ENCODE peak calls at places on chromosomes 6 and 20, in four cellular contexts. P is heart right ventricle, M is neural progenitor cell, D is hepatocyte. Y is an unnamed sample. For H3K36me3, the result is how much of the 10 kb centered on the place peaks cover.

GRCh38 chr6:10406556-10406955 is 8.3 kb downstream of the TFAP2A start:
- DNase-seq in P (no peak), M (no peak), D (no peak), Y (no peak)

GRCh38 chr6:17980329-17980728 is 7.1 kb downstream of the KIF13A start:
- DNase-seq in P (no peak), M (no peak), D (no peak), Y (no peak)

GRCh38 chr6:157107915-157108651 is 215.2 kb downstream of the TMEM242 start:
- DNase-seq in P (no peak), M (no peak), D (peak), Y (no peak)

GRCh38 chr6:155455766-155456165 is at the start of gene NOX3:
- DNase-seq in P (no peak), M (peak), D (no peak), Y (no peak)

GRCh38 chr20:21191839-21192238 is 66.0 kb downstream of the KIZ start:
- DNase-seq in P (no peak), M (peak), D (peak), Y (peak)

GRCh38 chr20:33812673-33813462 is 1.7 kb downstream of the CHMP4B start:
- DNase-seq in P (no peak), M (peak), D (peak), Y (peak)

GRCh38 chr6:83378621-83379388 is 52.0 kb downstream of the ME1 start:
- DNase-seq in P (no peak), M (no peak), D (no peak), Y (no peak)

GRCh38 chr6:6820688-6821238 is 232.2 kb downstream of the LY86 start:
- DNase-seq in P (no peak), M (peak), D (peak), Y (peak)

GRCh38 chr6:88248709-88249321 is 82.7 kb upstream of the CNR1 start:
- DNase-seq in P (no peak), M (no peak), D (no peak), Y (no peak)

GRCh38 chr6:52499026-52499425 is 77.8 kb downstream of the TRAM2 start:
- DNase-seq in P (no peak), M (peak), D (no peak), Y (no peak)

GRCh38 chr6:82144007-82144851 is 103.3 kb downstream of the IBTK start:
- DNase-seq in P (no peak), M (peak), D (peak), Y (no peak)

GRCh38 chr6:38933426-38933825 is 115.2 kb upstream of the GLP1R start:
- DNase-seq in P (no peak), M (no peak), D (peak), Y (no peak)

GRCh38 chr6:43242908-43243648 is at the start of gene TTBK1:
- DNase-seq in P (no peak), M (peak), D (no peak), Y (no peak)

GRCh38 chr20:45904583-45905504 is 7.1 kb downstream of the PLTP start:
- DNase-seq in P (no peak), M (no peak), D (no peak), Y (no peak)

GRCh38 chr20:46108435-46108841 is 9.7 kb upstream of the CD40 start:
- DNase-seq in P (no peak), M (no peak), D (no peak), Y (no peak)

GRCh38 chr6:32168807-32169206 is 4.4 kb downstream of the EGFL8 start:
- DNase-seq in P (no peak), M (no peak), D (no peak), Y (no peak)

GRCh38 chr20:57427239-57428127 is 36.3 kb downstream of the RBM38 start:
- DNase-seq in P (no peak), M (no peak), D (no peak), Y (no peak)

GRCh38 chr6:25431642-25432307 is 152.6 kb downstream of the CARMIL1 start:
- DNase-seq in P (no peak), M (no peak), D (no peak), Y (no peak)

GRCh38 chr6:108097882-108098281 is 23.3 kb upstream of the OSTM1 start:
- DNase-seq in P (no peak), M (no peak), D (no peak), Y (no peak)

GRCh38 chr6:57174511-57174907 is 2.4 kb downstream of the BAG2 start:
- DNase-seq in P (no peak), M (no peak), D (no peak), Y (no peak)

GRCh38 chr20:21421601-21422236 is 24.4 kb upstream of the NKX2-4 start:
- DNase-seq in P (no peak), M (no peak), D (no peak), Y (no peak)

GRCh38 chr6:43699564-43700186 is 12.1 kb upstream of the MRPS18A start:
- DNase-seq in P (no peak), M (no peak), D (peak), Y (peak)

GRCh38 chr6:140677781-140678528 is 1303.5 kb upstream of the CITED2 start:
- DNase-seq in P (no peak), M (no peak), D (no peak), Y (no peak)

GRCh38 chr6:76876922-76877553 is 586.3 kb downstream of the HTR1B start:
- DNase-seq in P (no peak), M (peak), D (peak), Y (peak)

GRCh38 chr6:169577974-169578373 is 123.9 kb downstream of the WDR27 start:
- DNase-seq in P (no peak), M (no peak), D (no peak), Y (no peak)

GRCh38 chr20:47989957-47990356 is 204.7 kb upstream of the SULF2 start:
- DNase-seq in P (no peak), M (no peak), D (peak), Y (no peak)

GRCh38 chr6:161254754-161255253 is 19.1 kb downstream of the AGPAT4 start:
- DNase-seq in P (no peak), M (peak), D (peak), Y (no peak)

GRCh38 chr6:143941852-143942627 is 66.0 kb downstream of the PLAGL1 start:
- DNase-seq in P (peak), M (peak), D (peak), Y (peak)

GRCh38 chr6:106448000-106448426 is 87.5 kb downstream of the CRYBG1 start:
- DNase-seq in P (peak), M (no peak), D (no peak), Y (no peak)

GRCh38 chr20:24084281-24084680 is 95.7 kb upstream of the GGTLC1 start:
- DNase-seq in P (no peak), M (no peak), D (no peak), Y (no peak)

GRCh38 chr6:157990321-157991066 is 8.8 kb downstream of the SYNJ2 start:
- DNase-seq in P (no peak), M (no peak), D (no peak), Y (no peak)

GRCh38 chr20:44626278-44626677 is 25.2 kb downstream of the ADA start:
- DNase-seq in P (no peak), M (no peak), D (no peak), Y (no peak)
- H3K36me3 ChIP-seq in P (under half), M (under half), D (under half), Y (under half)

GRCh38 chr6:137867685-137868509 is 838 bp downstream of the TNFAIP3 start:
- DNase-seq in P (peak), M (peak), D (no peak), Y (peak)
- H3K36me3 ChIP-seq in P (under half), M (under half), D (under half), Y (under half)

DNA sequence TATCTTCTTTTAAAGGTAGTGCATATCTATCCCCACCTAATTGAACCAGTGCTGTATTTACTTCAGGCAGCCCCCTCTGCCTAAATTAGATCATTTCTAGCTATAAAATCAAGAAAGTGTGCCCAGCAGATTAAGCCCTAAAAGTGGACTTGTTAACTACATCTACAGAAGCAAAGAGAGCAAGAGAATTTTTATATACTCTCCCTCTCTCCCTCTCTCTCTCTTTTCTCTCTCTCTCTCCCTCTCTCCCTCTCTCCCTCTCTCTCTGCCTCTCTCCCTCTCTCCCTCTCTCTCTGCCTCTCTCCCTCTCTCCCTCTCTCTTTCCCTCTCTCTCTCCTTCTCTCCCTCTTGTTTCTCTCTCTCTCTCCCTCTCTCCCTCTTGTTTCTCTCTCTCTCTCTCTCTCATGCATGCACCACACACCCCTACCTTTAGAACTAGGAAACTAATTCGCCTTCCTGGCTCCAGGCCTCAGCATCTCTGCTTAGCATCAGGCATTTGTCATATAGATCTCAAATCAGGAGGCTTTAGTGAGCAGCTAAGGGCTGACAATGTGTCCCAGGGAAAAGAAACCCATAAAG is 71.4 kb downstream of the FOXA2 start:
- DNase-seq in P (no peak), M (no peak), D (no peak), Y (no peak)
- H3K36me3 ChIP-seq in P (under half), M (under half), D (under half), Y (under half)

DNA sequence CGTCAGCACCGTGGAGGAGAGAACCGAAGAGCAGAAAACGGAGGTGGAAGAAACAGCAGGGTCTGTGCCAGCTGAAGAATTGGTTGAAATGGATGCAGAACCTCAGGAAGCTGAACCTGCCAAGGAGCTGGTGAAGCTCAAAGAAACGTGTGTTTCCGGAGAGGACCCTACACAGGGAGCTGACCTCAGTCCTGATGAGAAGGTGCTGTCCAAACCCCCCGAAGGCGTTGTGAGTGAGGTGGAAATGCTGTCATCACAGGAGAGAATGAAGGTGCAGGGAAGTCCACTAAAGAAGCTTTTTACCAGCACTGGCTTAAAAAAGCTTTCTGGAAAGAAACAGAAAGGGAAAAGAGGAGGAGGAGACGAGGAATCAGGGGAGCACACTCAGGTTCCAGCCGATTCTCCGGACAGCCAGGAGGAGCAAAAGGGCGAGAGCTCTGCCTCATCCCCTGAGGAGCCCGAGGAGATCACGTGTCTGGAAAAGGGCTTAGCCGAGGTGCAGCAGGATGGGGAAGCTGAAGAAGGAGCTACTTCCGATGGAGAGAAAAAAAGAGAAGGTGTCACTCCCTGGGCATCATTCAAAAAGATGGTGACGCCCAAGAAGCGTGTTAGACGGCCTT is 41.6 kb downstream of the ZBTB2 start:
- DNase-seq in P (no peak), M (no peak), D (no peak), Y (no peak)
- H3K36me3 ChIP-seq in P (under half), M (under half), D (under half), Y (under half)

GRCh38 chr20:36218380-36219064 is 17.8 kb upstream of the AAR2 start:
- DNase-seq in P (no peak), M (no peak), D (no peak), Y (no peak)
- H3K36me3 ChIP-seq in P (under half), M (under half), D (under half), Y (under half)

GRCh38 chr6:49430866-49431265 is 32.2 kb downstream of the MMUT start:
- DNase-seq in P (no peak), M (no peak), D (no peak), Y (no peak)
- H3K36me3 ChIP-seq in P (half or more), M (under half), D (under half), Y (under half)

GRCh38 chr6:80022803-80023202 is 18.4 kb downstream of the TTK start:
- DNase-seq in P (no peak), M (no peak), D (no peak), Y (no peak)

GRCh38 chr6:80020381-80021120 is 16.1 kb downstream of the TTK start:
- DNase-seq in P (no peak), M (no peak), D (no peak), Y (no peak)

GRCh38 chr6:80021591-80021990 is 17.1 kb downstream of the TTK start:
- DNase-seq in P (no peak), M (no peak), D (no peak), Y (no peak)

GRCh38 chr6:80021131-80021530 is 16.7 kb downstream of the TTK start:
- DNase-seq in P (no peak), M (no peak), D (no peak), Y (no peak)
- H3K36me3 ChIP-seq in P (under half), M (under half), D (under half), Y (half or more)